ENCODE peak calls at places on chromosomes 7 and 10, in eight cellular contexts. One of them, this sample, is unnamed.

GRCh38 chr7:65750511-65751344 is 122.1 kb upstream of the VKORC1L1 start:
- DNase-seq in CD4-positive, CD25-positive, alpha-beta regulatory T cell: peak; percentile 85
- DNase-seq in foreskin keratinocyte: peak; percentile 75
- DNase-seq in AG04450: peak; percentile 69
- DNase-seq in psoas muscle: peak; percentile 91
- DNase-seq in PC-9: peak; percentile 76
- DNase-seq in neural progenitor cell: peak; percentile 96
- DNase-seq in effector memory CD4-positive, alpha-beta T cell: peak; percentile 83
- DNase-seq in this sample: peak; percentile 76

GRCh38 chr7:123282181-123282580 is 82.4 kb upstream of the SLC13A1 start:
- DNase-seq in CD4-positive, CD25-positive, alpha-beta regulatory T cell: no peak
- DNase-seq in foreskin keratinocyte: no peak
- DNase-seq in AG04450: no peak
- DNase-seq in psoas muscle: no peak
- DNase-seq in PC-9: no peak
- DNase-seq in neural progenitor cell: no peak
- DNase-seq in effector memory CD4-positive, alpha-beta T cell: no peak
- DNase-seq in this sample: no peak

GRCh38 chr7:96826089-96826488 is 116.4 kb upstream of the SEM1 start:
- DNase-seq in CD4-positive, CD25-positive, alpha-beta regulatory T cell: no peak
- DNase-seq in foreskin keratinocyte: peak; percentile 6
- DNase-seq in AG04450: no peak
- DNase-seq in psoas muscle: no peak
- DNase-seq in PC-9: peak; percentile 37
- DNase-seq in neural progenitor cell: no peak
- DNase-seq in effector memory CD4-positive, alpha-beta T cell: no peak
- DNase-seq in this sample: no peak

GRCh38 chr7:71695189-71695588 is 563.2 kb downstream of the GALNT17 start:
- DNase-seq in CD4-positive, CD25-positive, alpha-beta regulatory T cell: no peak
- DNase-seq in foreskin keratinocyte: no peak
- DNase-seq in AG04450: no peak
- DNase-seq in psoas muscle: no peak
- DNase-seq in PC-9: no peak
- DNase-seq in neural progenitor cell: no peak
- DNase-seq in effector memory CD4-positive, alpha-beta T cell: no peak
- DNase-seq in this sample: no peak

GRCh38 chr10:74837750-74838149 is 11.3 kb downstream of the KAT6B start:
- DNase-seq in CD4-positive, CD25-positive, alpha-beta regulatory T cell: no peak
- DNase-seq in foreskin keratinocyte: no peak
- DNase-seq in AG04450: no peak
- DNase-seq in psoas muscle: no peak
- DNase-seq in PC-9: no peak
- DNase-seq in neural progenitor cell: no peak
- DNase-seq in effector memory CD4-positive, alpha-beta T cell: no peak
- DNase-seq in this sample: no peak

GRCh38 chr10:101830322-101831168 is 12.3 kb upstream of the OGA start:
- DNase-seq in CD4-positive, CD25-positive, alpha-beta regulatory T cell: peak; percentile 97
- DNase-seq in foreskin keratinocyte: peak; percentile 79
- DNase-seq in AG04450: peak; percentile 78
- DNase-seq in psoas muscle: peak; percentile 87
- DNase-seq in PC-9: peak; percentile 51
- DNase-seq in neural progenitor cell: peak; percentile 95
- DNase-seq in effector memory CD4-positive, alpha-beta T cell: peak; percentile 95
- DNase-seq in this sample: peak; percentile 41

GRCh38 chr7:16619979-16620408 is 25.6 kb downstream of the ANKMY2 start:
- DNase-seq in CD4-positive, CD25-positive, alpha-beta regulatory T cell: no peak
- DNase-seq in foreskin keratinocyte: peak; percentile 49
- DNase-seq in AG04450: no peak
- DNase-seq in psoas muscle: no peak
- DNase-seq in PC-9: no peak
- DNase-seq in neural progenitor cell: no peak
- DNase-seq in effector memory CD4-positive, alpha-beta T cell: no peak
- DNase-seq in this sample: no peak

GRCh38 chr10:76649723-76650127 is 987.9 kb downstream of the KCNMA1 start:
- DNase-seq in CD4-positive, CD25-positive, alpha-beta regulatory T cell: no peak
- DNase-seq in foreskin keratinocyte: no peak
- DNase-seq in AG04450: peak; percentile 39
- DNase-seq in psoas muscle: no peak
- DNase-seq in PC-9: no peak
- DNase-seq in neural progenitor cell: no peak
- DNase-seq in effector memory CD4-positive, alpha-beta T cell: no peak
- DNase-seq in this sample: no peak

GRCh38 chr7:150365673-150366398 is 2.8 kb upstream of the REPIN1 start:
- DNase-seq in CD4-positive, CD25-positive, alpha-beta regulatory T cell: no peak
- DNase-seq in foreskin keratinocyte: no peak
- DNase-seq in AG04450: no peak
- DNase-seq in psoas muscle: no peak
- DNase-seq in PC-9: peak; percentile 80
- DNase-seq in neural progenitor cell: peak; percentile 6
- DNase-seq in effector memory CD4-positive, alpha-beta T cell: no peak
- DNase-seq in this sample: no peak

GRCh38 chr7:17031903-17032551 is 150.2 kb upstream of the AGR3 start:
- DNase-seq in CD4-positive, CD25-positive, alpha-beta regulatory T cell: no peak
- DNase-seq in foreskin keratinocyte: no peak
- DNase-seq in AG04450: no peak
- DNase-seq in psoas muscle: no peak
- DNase-seq in PC-9: peak; percentile 56
- DNase-seq in neural progenitor cell: no peak
- DNase-seq in effector memory CD4-positive, alpha-beta T cell: no peak
- DNase-seq in this sample: no peak

GRCh38 chr10:110401401-110402076 is 96.2 kb upstream of the DUSP5 start:
- DNase-seq in CD4-positive, CD25-positive, alpha-beta regulatory T cell: no peak
- DNase-seq in foreskin keratinocyte: no peak
- DNase-seq in AG04450: no peak
- DNase-seq in psoas muscle: no peak
- DNase-seq in PC-9: no peak
- DNase-seq in neural progenitor cell: no peak
- DNase-seq in effector memory CD4-positive, alpha-beta T cell: no peak
- DNase-seq in this sample: no peak

GRCh38 chr10:6071181-6072175 is 9.3 kb upstream of the IL2RA start:
- DNase-seq in CD4-positive, CD25-positive, alpha-beta regulatory T cell: no peak
- DNase-seq in foreskin keratinocyte: no peak
- DNase-seq in AG04450: no peak
- DNase-seq in psoas muscle: no peak
- DNase-seq in PC-9: no peak
- DNase-seq in neural progenitor cell: no peak
- DNase-seq in effector memory CD4-positive, alpha-beta T cell: no peak
- DNase-seq in this sample: no peak

GRCh38 chr10:94583164-94583563 is 37.6 kb downstream of the HELLS start:
- DNase-seq in CD4-positive, CD25-positive, alpha-beta regulatory T cell: no peak
- DNase-seq in foreskin keratinocyte: no peak
- DNase-seq in AG04450: no peak
- DNase-seq in psoas muscle: no peak
- DNase-seq in PC-9: no peak
- DNase-seq in neural progenitor cell: no peak
- DNase-seq in effector memory CD4-positive, alpha-beta T cell: no peak
- DNase-seq in this sample: no peak
- H3K27ac ChIP-seq in CD4-positive, CD25-positive, alpha-beta regulatory T cell: no peak overlapping the region
- H3K27ac ChIP-seq in foreskin keratinocyte: no peak overlapping the region
- H3K27ac ChIP-seq in AG04450: no peak overlapping the region
- H3K27ac ChIP-seq in psoas muscle: no peak overlapping the region
- H3K27ac ChIP-seq in PC-9: no peak overlapping the region
- H3K27ac ChIP-seq in neural progenitor cell: no peak overlapping the region
- H3K27ac ChIP-seq in effector memory CD4-positive, alpha-beta T cell: no peak overlapping the region
- H3K27ac ChIP-seq in this sample: no peak overlapping the region

GRCh38 chr7:143519411-143520131 is 41.9 kb downstream of the TAS2R41 start:
- DNase-seq in CD4-positive, CD25-positive, alpha-beta regulatory T cell: no peak
- DNase-seq in foreskin keratinocyte: peak; percentile 77
- DNase-seq in AG04450: peak; percentile 43
- DNase-seq in psoas muscle: peak; percentile 32
- DNase-seq in PC-9: no peak
- DNase-seq in neural progenitor cell: no peak
- DNase-seq in effector memory CD4-positive, alpha-beta T cell: no peak
- DNase-seq in this sample: no peak
- H3K27ac ChIP-seq in CD4-positive, CD25-positive, alpha-beta regulatory T cell: no peak overlapping the region
- H3K27ac ChIP-seq in foreskin keratinocyte: no peak overlapping the region
- H3K27ac ChIP-seq in AG04450: no peak overlapping the region
- H3K27ac ChIP-seq in psoas muscle: no peak overlapping the region
- H3K27ac ChIP-seq in PC-9: no peak overlapping the region
- H3K27ac ChIP-seq in neural progenitor cell: no peak overlapping the region
- H3K27ac ChIP-seq in effector memory CD4-positive, alpha-beta T cell: no peak overlapping the region
- H3K27ac ChIP-seq in this sample: no peak overlapping the region

DNA sequence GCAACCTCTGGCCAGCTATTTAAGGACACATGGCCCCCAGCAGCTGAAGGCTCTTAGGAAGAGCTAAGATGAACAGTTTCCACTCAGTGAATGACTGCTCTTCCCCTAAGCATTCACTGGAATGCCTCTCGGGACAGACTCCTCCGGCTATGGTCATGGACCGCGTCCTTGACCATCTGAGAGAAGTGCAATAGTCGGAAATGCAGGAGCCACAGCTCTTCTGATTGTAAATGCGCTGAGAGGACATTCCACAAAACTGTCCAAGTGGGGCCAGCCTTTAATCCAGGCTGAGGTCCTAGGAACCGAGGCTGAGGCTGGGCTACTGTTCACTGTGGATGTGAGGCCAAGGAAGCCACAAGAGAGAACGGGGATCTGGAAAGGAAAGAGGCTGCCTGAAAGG is 162.0 kb upstream of the TMEM72 start:
- DNase-seq in CD4-positive, CD25-positive, alpha-beta regulatory T cell: no peak
- DNase-seq in foreskin keratinocyte: no peak
- DNase-seq in AG04450: no peak
- DNase-seq in psoas muscle: no peak
- DNase-seq in PC-9: no peak
- DNase-seq in neural progenitor cell: no peak
- DNase-seq in effector memory CD4-positive, alpha-beta T cell: no peak
- DNase-seq in this sample: no peak
- H3K27ac ChIP-seq in CD4-positive, CD25-positive, alpha-beta regulatory T cell: no peak overlapping the region
- H3K27ac ChIP-seq in foreskin keratinocyte: no peak overlapping the region
- H3K27ac ChIP-seq in AG04450: no peak overlapping the region
- H3K27ac ChIP-seq in psoas muscle: no peak overlapping the region
- H3K27ac ChIP-seq in PC-9: no peak overlapping the region
- H3K27ac ChIP-seq in neural progenitor cell: no peak overlapping the region
- H3K27ac ChIP-seq in effector memory CD4-positive, alpha-beta T cell: no peak overlapping the region
- H3K27ac ChIP-seq in this sample: no peak overlapping the region

DNA sequence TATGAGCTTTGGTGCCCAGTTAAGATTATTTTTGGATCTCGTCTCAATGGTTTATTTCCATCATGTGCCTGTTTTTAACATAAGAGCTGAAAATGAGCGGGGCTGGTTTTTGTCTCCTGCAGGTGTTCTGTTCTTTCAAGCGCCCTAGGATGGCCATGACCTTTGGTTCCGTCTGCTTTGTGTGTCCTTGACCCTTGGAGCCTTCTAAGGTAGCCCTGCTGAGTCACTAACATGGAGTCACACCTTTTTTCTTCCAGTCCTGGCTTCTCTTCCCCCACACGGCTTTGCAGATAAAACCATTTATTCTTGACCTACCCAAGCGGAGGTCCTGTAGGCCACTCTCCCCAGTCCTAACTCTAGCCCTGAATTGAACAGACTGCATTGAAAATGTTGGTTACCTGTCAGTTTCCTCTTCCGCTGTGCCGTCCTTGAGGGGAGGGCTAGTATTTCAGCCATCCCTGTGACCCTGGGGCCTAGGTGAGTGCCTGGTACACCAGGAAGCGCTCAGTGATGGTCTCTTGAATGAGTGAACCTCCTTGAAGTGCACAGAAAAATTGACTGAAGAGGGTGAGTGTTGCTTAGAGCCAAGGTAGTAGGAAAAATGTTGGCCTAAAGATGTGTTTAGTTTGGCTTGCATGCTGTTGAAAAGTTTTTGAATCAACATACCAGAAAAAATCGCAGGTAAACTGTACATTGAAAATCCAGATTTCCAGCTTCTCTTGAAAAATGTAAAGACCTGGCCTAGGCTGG is 48.0 kb downstream of the CAMK1D start:
- DNase-seq in CD4-positive, CD25-positive, alpha-beta regulatory T cell: no peak
- DNase-seq in foreskin keratinocyte: no peak
- DNase-seq in AG04450: no peak
- DNase-seq in psoas muscle: no peak
- DNase-seq in PC-9: no peak
- DNase-seq in neural progenitor cell: no peak
- DNase-seq in effector memory CD4-positive, alpha-beta T cell: no peak
- DNase-seq in this sample: no peak
- H3K27ac ChIP-seq in CD4-positive, CD25-positive, alpha-beta regulatory T cell: no peak overlapping the region
- H3K27ac ChIP-seq in foreskin keratinocyte: no peak overlapping the region
- H3K27ac ChIP-seq in AG04450: no peak overlapping the region
- H3K27ac ChIP-seq in psoas muscle: no peak overlapping the region
- H3K27ac ChIP-seq in PC-9: no peak overlapping the region
- H3K27ac ChIP-seq in neural progenitor cell: no peak overlapping the region
- H3K27ac ChIP-seq in effector memory CD4-positive, alpha-beta T cell: no peak overlapping the region
- H3K27ac ChIP-seq in this sample: no peak overlapping the region

GRCh38 chr7:5636446-5636835 is 145.0 kb downstream of the RNF216 start:
- DNase-seq in CD4-positive, CD25-positive, alpha-beta regulatory T cell: no peak
- DNase-seq in foreskin keratinocyte: no peak
- DNase-seq in AG04450: no peak
- DNase-seq in psoas muscle: no peak
- DNase-seq in PC-9: peak; percentile 27
- DNase-seq in neural progenitor cell: peak; percentile 80
- DNase-seq in effector memory CD4-positive, alpha-beta T cell: no peak
- DNase-seq in this sample: peak; percentile 66
- H3K27ac ChIP-seq in CD4-positive, CD25-positive, alpha-beta regulatory T cell: no peak overlapping the region
- H3K27ac ChIP-seq in foreskin keratinocyte: no peak overlapping the region
- H3K27ac ChIP-seq in AG04450: peak overlapping the region; percentile 49
- H3K27ac ChIP-seq in psoas muscle: no peak overlapping the region
- H3K27ac ChIP-seq in PC-9: no peak overlapping the region
- H3K27ac ChIP-seq in neural progenitor cell: peak overlapping the region; percentile 82
- H3K27ac ChIP-seq in effector memory CD4-positive, alpha-beta T cell: no peak overlapping the region
- H3K27ac ChIP-seq in this sample: peak overlapping the region; percentile 93

GRCh38 chr10:86366033-86366901 is at the start of gene GRID1:
- DNase-seq in CD4-positive, CD25-positive, alpha-beta regulatory T cell: no peak
- DNase-seq in foreskin keratinocyte: no peak
- DNase-seq in AG04450: no peak
- DNase-seq in psoas muscle: peak; percentile 41
- DNase-seq in PC-9: no peak
- DNase-seq in neural progenitor cell: peak; percentile 83
- DNase-seq in effector memory CD4-positive, alpha-beta T cell: no peak
- DNase-seq in this sample: peak; percentile 77
- H3K27ac ChIP-seq in CD4-positive, CD25-positive, alpha-beta regulatory T cell: no peak within 1 kb of the TSS
- H3K27ac ChIP-seq in foreskin keratinocyte: no peak within 1 kb of the TSS
- H3K27ac ChIP-seq in AG04450: no peak within 1 kb of the TSS
- H3K27ac ChIP-seq in psoas muscle: no peak within 1 kb of the TSS
- H3K27ac ChIP-seq in PC-9: no peak within 1 kb of the TSS
- H3K27ac ChIP-seq in neural progenitor cell: no peak within 1 kb of the TSS
- H3K27ac ChIP-seq in effector memory CD4-positive, alpha-beta T cell: no peak within 1 kb of the TSS
- H3K27ac ChIP-seq in this sample: peak within 1 kb of the TSS; percentile 90

DNA sequence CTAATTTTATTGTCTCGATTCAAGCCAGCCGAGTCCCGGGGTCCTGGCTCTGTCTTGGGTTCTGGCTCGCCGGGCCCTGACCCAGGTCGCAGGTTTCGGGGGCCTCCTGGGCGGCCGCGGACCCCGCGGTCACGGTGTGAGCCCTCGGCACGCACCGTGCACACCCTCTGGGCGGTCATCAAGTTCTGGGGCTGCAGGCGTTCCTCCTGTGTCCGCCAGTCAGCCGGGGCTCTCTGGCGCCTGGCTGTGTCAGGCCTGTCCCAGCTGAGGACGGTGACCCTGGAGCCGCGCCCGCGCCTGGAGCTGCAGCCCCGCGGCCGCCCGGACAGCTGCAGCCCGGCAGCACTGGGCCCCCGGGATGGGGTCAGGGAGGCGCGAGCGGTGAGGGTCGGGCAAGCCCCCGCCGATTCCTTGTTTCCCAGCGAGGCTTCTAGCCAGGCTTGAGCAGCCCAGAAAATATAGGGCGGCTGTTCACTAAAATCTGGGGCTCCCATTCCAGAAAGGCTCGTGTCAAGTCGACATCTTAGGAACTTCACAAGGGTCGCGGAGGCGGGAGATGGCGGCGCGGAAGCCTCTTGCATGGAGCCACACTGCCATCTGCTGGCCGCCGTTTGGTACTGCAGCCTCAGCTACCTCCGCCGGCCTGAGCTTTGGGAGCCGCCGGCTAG is 4.2 kb upstream of the HOXA7 start:
- DNase-seq in CD4-positive, CD25-positive, alpha-beta regulatory T cell: peak; percentile 81
- DNase-seq in foreskin keratinocyte: peak; percentile 69
- DNase-seq in AG04450: peak; percentile 64
- DNase-seq in psoas muscle: peak; percentile 83
- DNase-seq in PC-9: peak; percentile 70
- DNase-seq in neural progenitor cell: peak; percentile 94
- DNase-seq in effector memory CD4-positive, alpha-beta T cell: peak; percentile 77
- DNase-seq in this sample: peak; percentile 60
- H3K27ac ChIP-seq in CD4-positive, CD25-positive, alpha-beta regulatory T cell: no peak overlapping the region
- H3K27ac ChIP-seq in foreskin keratinocyte: peak overlapping the region; percentile 80
- H3K27ac ChIP-seq in AG04450: no peak overlapping the region
- H3K27ac ChIP-seq in psoas muscle: peak overlapping the region; percentile 86
- H3K27ac ChIP-seq in PC-9: no peak overlapping the region
- H3K27ac ChIP-seq in neural progenitor cell: no peak overlapping the region
- H3K27ac ChIP-seq in effector memory CD4-positive, alpha-beta T cell: no peak overlapping the region
- H3K27ac ChIP-seq in this sample: peak overlapping the region; percentile 17

This sample was measured in substantia nigra.